ENCODE peak calls at places on chromosome 3, in four cellular contexts. Z is stimulated activated CD4-positive, alpha-beta T cell treated with anti-CD3 and anti-CD28 coated beads, Interleukin-4, amount 100 ng/mL, for 48 hours; G is activated T-cell treated with anti-CD3 and anti-CD28 coated beads for 4 hours; X is KG1. I is an unnamed sample.

GRCh38 chr3:123246846-123247245 is 45.1 kb downstream of the SEC22A start:
- DNase-seq in X (no peak), G (no peak), Z (no peak), I (no peak)

GRCh38 chr3:184636774-184637316 is 75.0 kb downstream of the MAGEF1 start:
- DNase-seq in G (no peak), X (no peak), Z (peak), I (no peak)

GRCh38 chr3:46406786-46407611 is at the start of the genes CCR5AS and CCRL2:
- DNase-seq in X (peak), Z (peak), G (peak), I (peak)

GRCh38 chr3:45078910-45079522 is 52.9 kb downstream of the CLEC3B start:
- DNase-seq in Z (no peak), G (no peak), X (no peak), I (no peak)

GRCh38 chr3:187015903-187016638 is 85.7 kb downstream of the ST6GAL1 start:
- DNase-seq in X (no peak), Z (no peak), G (no peak), I (no peak)

GRCh38 chr3:57544181-57545125 is at the start of gene DNAH12:
- DNase-seq in Z (no peak), G (no peak), X (no peak), I (no peak)

GRCh38 chr3:46168583-46168982 is 39.5 kb downstream of the CCR1 start:
- DNase-seq in X (no peak), Z (no peak), G (no peak), I (no peak)

GRCh38 chr3:150256782-150257181 is 151.3 kb upstream of the TSC22D2 start:
- DNase-seq in X (no peak), Z (no peak), G (no peak), I (no peak)

GRCh38 chr3:75171632-75172230 is 492.4 kb upstream of the FRG2C start:
- DNase-seq in G (no peak), Z (no peak), X (no peak), I (no peak)